ENCODE peak calls at places on chromosomes 16 and 17, in seven cellular contexts. One of them, this sample, is unnamed.

GRCh38 chr16:50842589-50842988 is 100.7 kb downstream of the CYLD start:
- DNase-seq in PC-9: no peak
- DNase-seq in B cell: no peak
- DNase-seq in T-cell: no peak
- DNase-seq in OCI-LY7: no peak
- DNase-seq in NCI-H226: no peak
- DNase-seq in ELR: peak
- DNase-seq in this sample: no peak

GRCh38 chr16:70715113-70715711 is 29.4 kb upstream of the MTSS2 start:
- DNase-seq in PC-9: peak
- DNase-seq in T-cell: no peak
- DNase-seq in B cell: no peak
- DNase-seq in OCI-LY7: no peak
- DNase-seq in ELR: peak
- DNase-seq in NCI-H226: peak
- DNase-seq in this sample: no peak

GRCh38 chr16:1581804-1582203 is 30.1 kb downstream of the IFT140 start:
- DNase-seq in OCI-LY7: no peak
- DNase-seq in PC-9: no peak
- DNase-seq in T-cell: no peak
- DNase-seq in ELR: no peak
- DNase-seq in B cell: no peak
- DNase-seq in NCI-H226: no peak
- DNase-seq in this sample: no peak

GRCh38 chr16:11550651-11551498 is 35.8 kb downstream of the LITAF start:
- DNase-seq in ELR: no peak
- DNase-seq in PC-9: peak
- DNase-seq in OCI-LY7: no peak
- DNase-seq in NCI-H226: no peak
- DNase-seq in T-cell: no peak
- DNase-seq in B cell: no peak
- DNase-seq in this sample: no peak

GRCh38 chr16:27689711-27690110 is 139.8 kb downstream of the KATNIP start:
- DNase-seq in NCI-H226: no peak
- DNase-seq in OCI-LY7: no peak
- DNase-seq in T-cell: no peak
- DNase-seq in ELR: no peak
- DNase-seq in B cell: no peak
- DNase-seq in PC-9: no peak
- DNase-seq in this sample: no peak

GRCh38 chr17:82608816-82609215 is 39.4 kb downstream of the WDR45B start:
- DNase-seq in OCI-LY7: no peak
- DNase-seq in PC-9: no peak
- DNase-seq in T-cell: no peak
- DNase-seq in ELR: no peak
- DNase-seq in NCI-H226: no peak
- DNase-seq in B cell: no peak
- DNase-seq in this sample: no peak

GRCh38 chr16:84593825-84594724 is 23.8 kb downstream of the COTL1 start:
- DNase-seq in B cell: peak
- DNase-seq in PC-9: no peak
- DNase-seq in OCI-LY7: peak
- DNase-seq in T-cell: peak
- DNase-seq in ELR: no peak
- DNase-seq in NCI-H226: peak
- DNase-seq in this sample: peak

GRCh38 chr17:63189082-63189481 is 223.0 kb downstream of the TANC2 start:
- DNase-seq in OCI-LY7: no peak
- DNase-seq in NCI-H226: peak
- DNase-seq in B cell: no peak
- DNase-seq in ELR: peak
- DNase-seq in T-cell: no peak
- DNase-seq in PC-9: no peak
- DNase-seq in this sample: no peak

GRCh38 chr16:56606071-56606687 is 2.2 kb upstream of the MT2A start:
- DNase-seq in T-cell: no peak
- DNase-seq in NCI-H226: peak
- DNase-seq in B cell: no peak
- DNase-seq in ELR: peak
- DNase-seq in OCI-LY7: no peak
- DNase-seq in PC-9: no peak
- DNase-seq in this sample: no peak

GRCh38 chr17:80118601-80119270 is 17.4 kb downstream of the GAA start:
- DNase-seq in ELR: no peak
- DNase-seq in T-cell: no peak
- DNase-seq in B cell: no peak
- DNase-seq in PC-9: no peak
- DNase-seq in OCI-LY7: no peak
- DNase-seq in NCI-H226: no peak
- DNase-seq in this sample: no peak

GRCh38 chr17:5485270-5486205 is at the start of gene DERL2:
- DNase-seq in PC-9: no peak
- DNase-seq in T-cell: no peak
- DNase-seq in ELR: peak
- DNase-seq in B cell: no peak
- DNase-seq in NCI-H226: peak
- DNase-seq in OCI-LY7: peak
- DNase-seq in this sample: no peak

GRCh38 chr17:64067642-64068041 is 47.2 kb upstream of the ICAM2 start:
- DNase-seq in ELR: no peak
- DNase-seq in B cell: no peak
- DNase-seq in OCI-LY7: no peak
- DNase-seq in T-cell: no peak
- DNase-seq in PC-9: no peak
- DNase-seq in NCI-H226: no peak
- DNase-seq in this sample: no peak

GRCh38 chr16:82440336-82440735 is 186.4 kb upstream of the CDH13 start:
- DNase-seq in PC-9: no peak
- DNase-seq in B cell: no peak
- DNase-seq in ELR: no peak
- DNase-seq in T-cell: no peak
- DNase-seq in OCI-LY7: no peak
- DNase-seq in NCI-H226: no peak
- DNase-seq in this sample: no peak

GRCh38 chr16:27969574-27969973 is 93.9 kb downstream of the GSG1L start:
- DNase-seq in ELR: peak
- DNase-seq in T-cell: no peak
- DNase-seq in OCI-LY7: no peak
- DNase-seq in NCI-H226: no peak
- DNase-seq in PC-9: no peak
- DNase-seq in B cell: no peak
- DNase-seq in this sample: no peak

This sample was measured in stimulated activated naive CD4-positive, alpha-beta T cell.